ENCODE peak calls at places on chromosomes 7 and 10, in five cellular contexts. One of them, this sample, is unnamed.

GRCh38 chr7:24052572-24053223 is 231.3 kb upstream of the NPY start:
- DNase-seq in cardiac muscle cell: no peak
- DNase-seq in small intestine: peak; percentile 20
- DNase-seq in H9: no peak
- DNase-seq in CD8-positive, alpha-beta memory T cell: no peak
- DNase-seq in this sample: no peak

GRCh38 chr7:135147341-135147898 is 452 bp upstream of the TMEM140 start:
- DNase-seq in cardiac muscle cell: no peak
- DNase-seq in CD8-positive, alpha-beta memory T cell: peak; percentile 44
- DNase-seq in small intestine: peak; percentile 28
- DNase-seq in H9: no peak
- DNase-seq in this sample: peak; percentile 49

GRCh38 chr10:49827297-49827696 is 65.2 kb upstream of the OGDHL start:
- DNase-seq in H9: no peak
- DNase-seq in cardiac muscle cell: no peak
- DNase-seq in small intestine: no peak
- DNase-seq in CD8-positive, alpha-beta memory T cell: no peak
- DNase-seq in this sample: no peak

GRCh38 chr7:42198296-42198695 is 38.7 kb downstream of the GLI3 start:
- DNase-seq in H9: no peak
- DNase-seq in cardiac muscle cell: no peak
- DNase-seq in CD8-positive, alpha-beta memory T cell: no peak
- DNase-seq in small intestine: no peak
- DNase-seq in this sample: no peak

GRCh38 chr10:132383026-132383565 is 13.9 kb upstream of the PWWP2B start:
- DNase-seq in H9: no peak
- DNase-seq in cardiac muscle cell: no peak
- DNase-seq in small intestine: no peak
- DNase-seq in CD8-positive, alpha-beta memory T cell: no peak
- DNase-seq in this sample: no peak

GRCh38 chr10:43437141-43437860 is 390 bp downstream of the ZNF487 start:
- DNase-seq in small intestine: peak; percentile 50
- DNase-seq in cardiac muscle cell: no peak
- DNase-seq in H9: no peak
- DNase-seq in CD8-positive, alpha-beta memory T cell: no peak
- DNase-seq in this sample: no peak

GRCh38 chr7:157032128-157032527 is 21.7 kb upstream of the MNX1 start:
- DNase-seq in CD8-positive, alpha-beta memory T cell: no peak
- DNase-seq in small intestine: no peak
- DNase-seq in H9: no peak
- DNase-seq in cardiac muscle cell: no peak
- DNase-seq in this sample: no peak

GRCh38 chr10:13834581-13835286 is 248.0 kb downstream of the PRPF18 start:
- DNase-seq in cardiac muscle cell: peak; percentile 21
- DNase-seq in small intestine: no peak
- DNase-seq in CD8-positive, alpha-beta memory T cell: no peak
- DNase-seq in H9: no peak
- DNase-seq in this sample: no peak

GRCh38 chr10:107417446-107417845 is 252.9 kb upstream of the SORCS1 start:
- DNase-seq in cardiac muscle cell: no peak
- DNase-seq in H9: no peak
- DNase-seq in small intestine: no peak
- DNase-seq in CD8-positive, alpha-beta memory T cell: no peak
- DNase-seq in this sample: no peak

GRCh38 chr7:80478683-80479082 is 33.2 kb downstream of the GNAT3 start:
- DNase-seq in H9: no peak
- DNase-seq in cardiac muscle cell: no peak
- DNase-seq in small intestine: no peak
- DNase-seq in CD8-positive, alpha-beta memory T cell: no peak
- DNase-seq in this sample: no peak

GRCh38 chr7:113891828-113892227 is 27.0 kb downstream of the PPP1R3A start:
- DNase-seq in small intestine: no peak
- DNase-seq in CD8-positive, alpha-beta memory T cell: no peak
- DNase-seq in H9: no peak
- DNase-seq in cardiac muscle cell: no peak
- DNase-seq in this sample: no peak

GRCh38 chr7:63073286-63073685 is 925.4 kb upstream of the ZNF722 start:
- DNase-seq in H9: no peak
- DNase-seq in small intestine: no peak
- DNase-seq in CD8-positive, alpha-beta memory T cell: no peak
- DNase-seq in cardiac muscle cell: no peak
- DNase-seq in this sample: no peak

GRCh38 chr7:90459888-90460287 is 9.6 kb upstream of the PTTG1IP2 start:
- DNase-seq in cardiac muscle cell: no peak
- DNase-seq in H9: no peak
- DNase-seq in small intestine: no peak
- DNase-seq in CD8-positive, alpha-beta memory T cell: no peak
- DNase-seq in this sample: no peak

GRCh38 chr7:17963281-17963680 is 23.0 kb upstream of the SNX13 start:
- DNase-seq in CD8-positive, alpha-beta memory T cell: no peak
- DNase-seq in H9: no peak
- DNase-seq in small intestine: no peak
- DNase-seq in cardiac muscle cell: no peak
- DNase-seq in this sample: no peak

GRCh38 chr10:62266611-62267010 is 2.0 kb downstream of the RTKN2 start:
- DNase-seq in small intestine: peak; percentile 36
- DNase-seq in CD8-positive, alpha-beta memory T cell: no peak
- DNase-seq in H9: no peak
- DNase-seq in cardiac muscle cell: no peak
- DNase-seq in this sample: no peak
- H3K9me3 ChIP-seq in small intestine: no peaks in the 10 kb centered on the region
- H3K9me3 ChIP-seq in CD8-positive, alpha-beta memory T cell: no peaks in the 10 kb centered on the region
- H3K9me3 ChIP-seq in H9: no peaks in the 10 kb centered on the region
- H3K9me3 ChIP-seq in cardiac muscle cell: no peaks in the 10 kb centered on the region
- H3K9me3 ChIP-seq in this sample: no peaks in the 10 kb centered on the region

GRCh38 chr10:3452683-3453388 is 280.3 kb upstream of the PITRM1 start:
- DNase-seq in cardiac muscle cell: no peak
- DNase-seq in H9: no peak
- DNase-seq in small intestine: no peak
- DNase-seq in CD8-positive, alpha-beta memory T cell: no peak
- DNase-seq in this sample: no peak
- H3K27ac ChIP-seq in cardiac muscle cell: no peak overlapping the region
- H3K27ac ChIP-seq in H9: peak overlapping the region; percentile 29
- H3K27ac ChIP-seq in small intestine: no peak overlapping the region
- H3K27ac ChIP-seq in CD8-positive, alpha-beta memory T cell: no peak overlapping the region
- H3K27ac ChIP-seq in this sample: no peak overlapping the region

GRCh38 chr10:119518176-119518575 is 24.3 kb downstream of the RGS10 start:
- DNase-seq in CD8-positive, alpha-beta memory T cell: no peak
- DNase-seq in cardiac muscle cell: no peak
- DNase-seq in H9: no peak
- DNase-seq in small intestine: no peak
- DNase-seq in this sample: no peak

GRCh38 chr10:119518936-119519335 is 23.6 kb downstream of the RGS10 start:
- DNase-seq in cardiac muscle cell: peak; percentile 49
- DNase-seq in small intestine: no peak
- DNase-seq in CD8-positive, alpha-beta memory T cell: no peak
- DNase-seq in H9: no peak
- DNase-seq in this sample: no peak

GRCh38 chr10:119517235-119518141 is 25.0 kb downstream of the RGS10 start:
- DNase-seq in cardiac muscle cell: no peak
- DNase-seq in H9: no peak
- DNase-seq in CD8-positive, alpha-beta memory T cell: peak; percentile 54
- DNase-seq in small intestine: no peak
- DNase-seq in this sample: peak; percentile 45

GRCh38 chr10:119516381-119517234 is 25.9 kb downstream of the RGS10 start:
- DNase-seq in small intestine: peak; percentile 32
- DNase-seq in CD8-positive, alpha-beta memory T cell: peak; percentile 82
- DNase-seq in cardiac muscle cell: peak; percentile 19
- DNase-seq in H9: peak; percentile 56
- DNase-seq in this sample: peak; percentile 62

GRCh38 chr10:119515511-119516045 is 26.9 kb downstream of the RGS10 start:
- DNase-seq in H9: no peak
- DNase-seq in cardiac muscle cell: peak; percentile 56
- DNase-seq in CD8-positive, alpha-beta memory T cell: no peak
- DNase-seq in small intestine: no peak
- DNase-seq in this sample: no peak
- H3K4me1 ChIP-seq in H9: peaks cover 3% of the 10 kb centered on the region
- H3K4me1 ChIP-seq in cardiac muscle cell: peaks cover 24% of the 10 kb centered on the region
- H3K4me1 ChIP-seq in CD8-positive, alpha-beta memory T cell: peaks cover 75% of the 10 kb centered on the region
- H3K4me1 ChIP-seq in small intestine: no peaks in the 10 kb centered on the region
- H3K4me1 ChIP-seq in this sample: peaks cover 57% of the 10 kb centered on the region

GRCh38 chr7:68384581-68384980 is 1213.7 kb upstream of the AUTS2 start:
- DNase-seq in small intestine: no peak
- DNase-seq in H9: no peak
- DNase-seq in cardiac muscle cell: no peak
- DNase-seq in CD8-positive, alpha-beta memory T cell: no peak
- DNase-seq in this sample: no peak
- H3K9me3 ChIP-seq in small intestine: no peaks in the 10 kb centered on the region
- H3K9me3 ChIP-seq in H9: no peaks in the 10 kb centered on the region
- H3K9me3 ChIP-seq in cardiac muscle cell: no peaks in the 10 kb centered on the region
- H3K9me3 ChIP-seq in CD8-positive, alpha-beta memory T cell: no peaks in the 10 kb centered on the region
- H3K9me3 ChIP-seq in this sample: peaks cover 5% of the 10 kb centered on the region

GRCh38 chr10:35565602-35566061 is 39.5 kb upstream of the GJD4 start:
- DNase-seq in CD8-positive, alpha-beta memory T cell: no peak
- DNase-seq in H9: no peak
- DNase-seq in cardiac muscle cell: peak; percentile 43
- DNase-seq in small intestine: no peak
- DNase-seq in this sample: no peak

GRCh38 chr10:35561670-35562069 is 43.5 kb upstream of the GJD4 start:
- DNase-seq in H9: no peak
- DNase-seq in small intestine: no peak
- DNase-seq in cardiac muscle cell: no peak
- DNase-seq in CD8-positive, alpha-beta memory T cell: no peak
- DNase-seq in this sample: no peak

GRCh38 chr10:35564276-35564982 is 40.7 kb upstream of the GJD4 start:
- DNase-seq in H9: no peak
- DNase-seq in cardiac muscle cell: no peak
- DNase-seq in small intestine: no peak
- DNase-seq in CD8-positive, alpha-beta memory T cell: no peak
- DNase-seq in this sample: no peak

GRCh38 chr10:35562427-35562826 is 42.7 kb upstream of the GJD4 start:
- DNase-seq in small intestine: no peak
- DNase-seq in cardiac muscle cell: no peak
- DNase-seq in H9: no peak
- DNase-seq in CD8-positive, alpha-beta memory T cell: no peak
- DNase-seq in this sample: no peak

DNA sequence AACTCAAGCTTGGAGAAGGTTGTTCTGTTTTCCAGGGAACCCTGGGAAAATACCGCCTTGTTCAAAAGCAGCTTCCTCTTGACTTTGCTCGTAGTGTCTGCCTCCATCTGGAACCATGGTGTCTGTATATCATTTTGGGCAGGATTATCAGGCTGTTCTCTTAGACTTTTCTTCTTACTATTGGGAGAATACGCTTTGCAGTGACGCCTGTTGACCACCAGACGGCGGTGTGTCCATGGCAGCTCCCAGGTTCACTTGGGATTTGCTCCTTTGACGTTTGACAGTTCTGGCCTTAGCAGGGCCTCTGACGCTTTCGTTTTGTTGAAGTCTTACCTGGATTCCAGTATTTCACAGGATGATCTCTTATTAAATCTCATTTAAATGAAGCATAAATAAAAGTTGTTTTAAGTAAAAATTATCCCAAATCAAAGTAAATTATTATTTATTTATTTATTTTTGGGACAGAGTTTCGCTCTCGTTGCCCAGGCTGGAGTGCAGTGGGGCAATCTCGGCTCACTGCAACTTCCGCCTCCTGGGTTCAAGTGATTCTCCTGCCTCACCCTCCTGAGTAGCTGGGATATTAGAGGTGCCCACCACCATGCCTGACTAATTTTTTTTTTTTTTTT is 41.8 kb upstream of the GJD4 start:
- DNase-seq in cardiac muscle cell: peak; percentile 79
- DNase-seq in H9: peak; percentile 71
- DNase-seq in CD8-positive, alpha-beta memory T cell: peak; percentile 22
- DNase-seq in small intestine: peak; percentile 71
- DNase-seq in this sample: peak; percentile 23
- H3K27ac ChIP-seq in cardiac muscle cell: no peak overlapping the region
- H3K27ac ChIP-seq in H9: no peak overlapping the region
- H3K27ac ChIP-seq in CD8-positive, alpha-beta memory T cell: no peak overlapping the region
- H3K27ac ChIP-seq in small intestine: no peak overlapping the region
- H3K27ac ChIP-seq in this sample: no peak overlapping the region

DNA sequence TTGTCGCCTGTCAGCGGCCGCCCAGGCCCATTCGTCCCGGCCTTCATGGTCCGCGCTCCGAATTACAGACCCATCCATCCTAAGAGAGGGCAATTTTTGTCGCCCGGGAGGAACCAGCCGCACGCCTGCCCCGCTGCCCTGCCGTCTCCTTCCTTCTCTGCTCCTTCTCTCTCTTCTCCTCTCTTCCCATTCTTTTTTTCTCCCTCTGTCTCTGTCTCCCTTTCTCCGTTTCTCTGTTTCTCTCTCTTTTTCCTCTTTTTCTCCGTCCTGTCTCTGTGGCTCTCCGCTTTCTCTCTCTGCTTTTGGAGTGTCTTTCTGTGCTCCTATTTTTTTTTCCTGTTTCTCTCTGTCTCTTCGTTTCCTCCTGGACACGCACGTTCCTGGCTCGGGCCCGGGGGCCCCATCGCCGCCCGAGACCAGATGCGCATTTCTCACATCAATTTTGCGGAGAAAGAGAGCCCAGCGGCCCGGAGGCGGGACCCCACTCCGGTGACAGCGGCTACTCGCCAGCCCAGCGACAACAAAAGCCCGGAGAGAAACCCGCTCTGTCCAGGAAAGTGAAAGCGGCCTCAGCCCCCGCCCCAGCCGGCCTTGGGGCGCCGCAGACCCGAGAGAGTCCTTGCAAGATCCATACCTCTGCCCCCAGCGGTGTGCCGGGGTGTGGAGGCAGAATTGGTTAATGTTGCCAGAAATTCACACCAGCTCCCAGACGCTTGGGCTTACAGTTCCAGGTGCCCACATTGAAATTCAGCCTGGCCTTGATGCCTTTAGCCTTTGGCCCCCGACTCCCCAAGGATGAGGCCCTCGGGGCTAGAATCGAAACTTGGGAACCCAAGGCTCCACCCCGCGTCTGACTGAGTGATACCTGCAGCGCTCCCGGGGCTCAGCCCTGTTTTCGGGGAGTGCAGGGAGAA is 4.1 kb downstream of the LBX1 start:
- DNase-seq in cardiac muscle cell: no peak
- DNase-seq in CD8-positive, alpha-beta memory T cell: no peak
- DNase-seq in small intestine: no peak
- DNase-seq in H9: peak; percentile 65
- DNase-seq in this sample: no peak
- H3K4me1 ChIP-seq in cardiac muscle cell: peaks cover 11% of the 10 kb centered on the region
- H3K4me1 ChIP-seq in CD8-positive, alpha-beta memory T cell: peaks cover 55% of the 10 kb centered on the region
- H3K4me1 ChIP-seq in small intestine: no peaks in the 10 kb centered on the region
- H3K4me1 ChIP-seq in H9: no peaks in the 10 kb centered on the region
- H3K4me1 ChIP-seq in this sample: peaks cover 64% of the 10 kb centered on the region

GRCh38 chr10:37952926-37953325 is 23.5 kb downstream of the ZNF25 start:
- DNase-seq in small intestine: no peak
- DNase-seq in H9: no peak
- DNase-seq in CD8-positive, alpha-beta memory T cell: no peak
- DNase-seq in cardiac muscle cell: no peak
- DNase-seq in this sample: no peak
- H3K9me3 ChIP-seq in small intestine: no peaks in the 10 kb centered on the region
- H3K9me3 ChIP-seq in H9: peaks cover 24% of the 10 kb centered on the region
- H3K9me3 ChIP-seq in CD8-positive, alpha-beta memory T cell: peaks cover 11% of the 10 kb centered on the region
- H3K9me3 ChIP-seq in cardiac muscle cell: peaks cover 3% of the 10 kb centered on the region
- H3K9me3 ChIP-seq in this sample: no peaks in the 10 kb centered on the region

This sample was measured in CD4-positive, alpha-beta memory T cell.